ENCODE peak calls at places on chromosomes 5 and 9, in nine cellular contexts. X is stomach, M is transverse colon, T is GM23338, U is spleen, C is HCT116, Y is SK-N-SH, E is HL-60, W is K562. F is an unnamed sample.

GRCh38 chr9:3865373-3865772 is 339.6 kb upstream of the RFX3 start:
- DNase-seq in X (no peak), M (no peak), T (no peak), U (no peak), C (no peak), Y (no peak), E (no peak), W (no peak), F (no peak)

GRCh38 chr5:8644377-8644776 is 775.4 kb downstream of the MTRR start:
- DNase-seq in X (no peak), M (no peak), T (no peak), U (no peak), C (no peak), Y (no peak), E (no peak), W (no peak), F (no peak)

GRCh38 chr5:127561254-127561653 is 43.8 kb downstream of the PRRC1 start:
- DNase-seq in X (no peak), M (no peak), T (no peak), U (no peak), C (no peak), Y (no peak), E (no peak), W (no peak), F (no peak)

GRCh38 chr9:24616858-24617257 is 71.2 kb upstream of the IZUMO3 start:
- DNase-seq in X (no peak), M (no peak), T (peak), U (no peak), C (no peak), Y (no peak), E (no peak), W (no peak), F (no peak)

GRCh38 chr5:15592728-15593127 is 92.7 kb downstream of the FBXL7 start:
- DNase-seq in X (no peak), M (no peak), T (no peak), U (no peak), C (no peak), Y (peak), E (no peak), W (no peak), F (no peak)

GRCh38 chr9:74573792-74574191 is 76.7 kb downstream of the RORB start:
- DNase-seq in X (no peak), M (no peak), T (no peak), U (no peak), C (no peak), Y (no peak), E (no peak), W (peak), F (no peak)

GRCh38 chr9:81417299-81417675 is 272.1 kb downstream of the TLE1 start:
- DNase-seq in X (no peak), M (no peak), T (no peak), U (no peak), C (no peak), Y (no peak), E (no peak), W (no peak), F (no peak)

GRCh38 chr5:180648658-180649296 is 623 bp downstream of the FLT4 start:
- DNase-seq in X (no peak), M (no peak), T (peak), U (no peak), C (no peak), Y (peak), E (no peak), W (peak), F (peak)

GRCh38 chr5:69030663-69031062 is 63.2 kb upstream of the SLC30A5 start:
- DNase-seq in X (no peak), M (no peak), T (no peak), U (no peak), C (no peak), Y (peak), E (no peak), W (no peak), F (no peak)

GRCh38 chr9:98488578-98489312 is 220.0 kb downstream of the GABBR2 start:
- DNase-seq in X (no peak), M (no peak), T (peak), U (no peak), C (no peak), Y (no peak), E (no peak), W (no peak), F (no peak)

GRCh38 chr5:125592856-125593255 is 830.4 kb upstream of the GRAMD2B start:
- DNase-seq in X (no peak), M (no peak), T (no peak), U (no peak), C (no peak), Y (no peak), E (no peak), W (no peak), F (no peak)

GRCh38 chr5:58886315-58887207 is 303.7 kb downstream of the RAB3C start:
- DNase-seq in X (peak), M (peak), T (peak), U (peak), C (peak), Y (peak), E (peak), W (peak), F (peak)

GRCh38 chr5:54651482-54652076 is 134.0 kb downstream of the SNX18 start:
- DNase-seq in X (peak), M (peak), T (no peak), U (no peak), C (no peak), Y (peak), E (no peak), W (no peak), F (peak)

GRCh38 chr9:86281577-86282076 is 711 bp downstream of the ISCA1 start:
- DNase-seq in X (no peak), M (peak), T (peak), U (no peak), C (no peak), Y (no peak), E (no peak), W (no peak), F (no peak)

GRCh38 chr9:69811329-69811989 is 9.2 kb upstream of the CFAP95 start:
- DNase-seq in X (no peak), M (no peak), T (no peak), U (no peak), C (no peak), Y (no peak), E (peak), W (peak), F (no peak)

GRCh38 chr9:69806642-69807041 is 14.0 kb upstream of the CFAP95 start:
- DNase-seq in X (no peak), M (peak), T (no peak), U (no peak), C (no peak), Y (no peak), E (no peak), W (peak), F (no peak)

GRCh38 chr9:69809304-69809863 is 11.2 kb upstream of the CFAP95 start:
- DNase-seq in X (no peak), M (no peak), T (peak), U (no peak), C (peak), Y (peak), E (no peak), W (no peak), F (no peak)

GRCh38 chr9:69801994-69802393 is 18.6 kb upstream of the CFAP95 start:
- DNase-seq in X (no peak), M (no peak), T (no peak), U (no peak), C (no peak), Y (no peak), E (no peak), W (no peak), F (no peak)

GRCh38 chr9:69805962-69806633 is 14.5 kb upstream of the CFAP95 start:
- DNase-seq in X (no peak), M (peak), T (no peak), U (no peak), C (no peak), Y (no peak), E (peak), W (peak), F (peak)
- TF ChIP-seq CTCF in X (no peak), M (no peak), T (no peak), U (no peak), C (no peak), Y (no peak), E (no peak), W (no peak), F (no peak)

GRCh38 chr5:141326088-141326854 is 4.0 kb upstream of the PCDHGA1 start:
- DNase-seq in X (peak), M (peak), T (peak), U (peak), C (no peak), Y (peak), E (peak), W (peak), F (peak)
- TF ChIP-seq POLR2AphosphoS5 in X (no peak), M (no peak), T (peak), U (no peak), C (no peak), Y (peak), E (no peak), W (peak), F (peak)

GRCh38 chr9:118631956-118632355 is 737.3 kb downstream of the BRINP1 start:
- DNase-seq in X (no peak), M (no peak), T (peak), U (no peak), C (no peak), Y (no peak), E (no peak), W (no peak), F (no peak)
- TF ChIP-seq CTCF in X (no peak), M (no peak), T (no peak), U (no peak), C (no peak), Y (no peak), E (no peak), W (no peak), F (no peak)

DNA sequence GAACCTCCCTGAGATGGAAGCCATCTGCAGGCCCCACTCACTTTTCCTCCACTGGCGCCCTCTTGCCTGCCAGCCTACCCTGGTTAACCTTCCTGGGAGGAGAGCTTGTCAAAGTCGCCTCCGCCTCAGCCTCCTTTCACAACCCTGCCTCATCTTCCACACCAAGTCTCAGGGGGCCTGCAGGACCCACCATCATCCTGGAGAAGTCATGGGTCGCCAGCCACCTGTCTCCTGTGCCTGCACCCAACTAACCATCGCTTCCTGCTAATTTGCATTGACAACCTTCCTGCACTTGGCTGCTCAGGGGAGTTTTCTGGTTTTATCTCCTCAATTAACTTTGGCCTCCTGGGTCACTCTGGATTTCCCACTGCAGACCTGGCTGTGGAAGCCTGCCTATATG is 52.8 kb upstream of the GRHPR start:
- DNase-seq in X (no peak), M (no peak), T (no peak), U (no peak), C (no peak), Y (no peak), E (no peak), W (no peak), F (no peak)
- TF ChIP-seq POLR2AphosphoS5 in X (no peak), M (no peak), T (no peak), U (peak), C (no peak), Y (no peak), E (no peak), W (no peak), F (no peak)

GRCh38 chr9:6944093-6944551 is 186.3 kb downstream of the KDM4C start:
- DNase-seq in X (no peak), M (no peak), T (no peak), U (no peak), C (no peak), Y (peak), E (no peak), W (no peak), F (no peak)
- TF ChIP-seq CTCF in X (no peak), M (no peak), T (no peak), U (no peak), C (peak), Y (peak), E (no peak), W (no peak), F (no peak)

GRCh38 chr9:128629852-128630545 is 26.6 kb downstream of the DYNC2I2 start:
- DNase-seq in X (no peak), M (no peak), T (no peak), U (peak), C (no peak), Y (no peak), E (no peak), W (no peak), F (peak)
- TF ChIP-seq POLR2AphosphoS5 in X (no peak), M (no peak), T (no peak), U (no peak), C (no peak), Y (no peak), E (no peak), W (no peak), F (no peak)

GRCh38 chr5:73673161-73673591 is 47.2 kb downstream of the ARHGEF28 start:
- DNase-seq in X (no peak), M (no peak), T (no peak), U (no peak), C (no peak), Y (no peak), E (peak), W (peak), F (no peak)
- TF ChIP-seq CTCF in X (no peak), M (no peak), T (no peak), U (no peak), C (no peak), Y (no peak), E (no peak), W (no peak), F (no peak)

GRCh38 chr5:72917371-72917776 is 38.5 kb upstream of the FCHO2 start:
- DNase-seq in X (no peak), M (no peak), T (no peak), U (no peak), C (no peak), Y (no peak), E (no peak), W (no peak), F (no peak)

GRCh38 chr5:72920690-72921089 is 35.2 kb upstream of the FCHO2 start:
- DNase-seq in X (no peak), M (no peak), T (peak), U (no peak), C (peak), Y (no peak), E (no peak), W (peak), F (no peak)

GRCh38 chr5:72925336-72926010 is 30.4 kb upstream of the FCHO2 start:
- DNase-seq in X (no peak), M (no peak), T (no peak), U (peak), C (no peak), Y (no peak), E (no peak), W (no peak), F (no peak)

GRCh38 chr5:72921103-72921502 is 34.7 kb upstream of the FCHO2 start:
- DNase-seq in X (no peak), M (no peak), T (no peak), U (no peak), C (no peak), Y (no peak), E (no peak), W (no peak), F (no peak)

GRCh38 chr5:72921886-72922285 is 34.0 kb upstream of the FCHO2 start:
- DNase-seq in X (no peak), M (no peak), T (no peak), U (no peak), C (no peak), Y (no peak), E (no peak), W (no peak), F (no peak)
- TF ChIP-seq POLR2AphosphoS5 in X (no peak), M (no peak), T (no peak), U (no peak), C (no peak), Y (no peak), E (no peak), W (no peak), F (no peak)

F was measured in sigmoid colon.